ENCODE peak calls at places on chromosomes 16 and 17, in seven cellular contexts. Q is K562, B is H1, V is transverse colon, Y is stomach, P is esophagus muscularis mucosa, S is GM12878. X is an unnamed sample.

GRCh38 chr16:75343311-75343710 is 90.0 kb downstream of the CFDP1 start:
- DNase-seq in Q (no peak), B (no peak), V (no peak), Y (no peak), P (no peak), S (no peak), X (no peak)

GRCh38 chr16:25064967-25065366 is 46.6 kb upstream of the LCMT1 start:
- DNase-seq in Q (no peak), B (no peak), V (no peak), Y (no peak), P (no peak), S (no peak), X (no peak)

GRCh38 chr17:31391496-31391949 is at the start of gene RAB11FIP4:
- DNase-seq in Q (peak), B (peak), V (no peak), Y (peak), P (no peak), S (no peak), X (no peak)

GRCh38 chr17:77325826-77326581 is 185.2 kb downstream of the SEC14L1 start:
- DNase-seq in Q (no peak), B (no peak), V (peak), Y (peak), P (no peak), S (no peak), X (peak)

GRCh38 chr16:508884-509736 is 18.4 kb upstream of the CAPN15 start:
- DNase-seq in Q (no peak), B (no peak), V (peak), Y (no peak), P (no peak), S (no peak), X (no peak)

GRCh38 chr17:59154335-59154720 is 658 bp downstream of the SKA2 start:
- DNase-seq in Q (peak), B (peak), V (peak), Y (peak), P (no peak), S (no peak), X (peak)

GRCh38 chr17:21039839-21040575 is 2.8 kb downstream of the USP22 start:
- DNase-seq in Q (no peak), B (no peak), V (no peak), Y (no peak), P (no peak), S (no peak), X (no peak)

GRCh38 chr16:54594646-54595381 is 308.2 kb upstream of the IRX3 start:
- DNase-seq in Q (no peak), B (no peak), V (no peak), Y (no peak), P (peak), S (no peak), X (no peak)

GRCh38 chr16:19389246-19389645 is 28.4 kb upstream of the TMC5 start:
- DNase-seq in Q (peak), B (peak), V (peak), Y (peak), P (no peak), S (peak), X (no peak)

GRCh38 chr17:71764507-71764906 is 356.3 kb upstream of the SOX9 start:
- DNase-seq in Q (no peak), B (peak), V (peak), Y (no peak), P (no peak), S (no peak), X (no peak)

GRCh38 chr17:19333132-19333440 is 29.4 kb downstream of the B9D1 start:
- DNase-seq in Q (no peak), B (no peak), V (no peak), Y (peak), P (no peak), S (no peak), X (no peak)

GRCh38 chr17:50153650-50154575 is 3.4 kb upstream of the PPP1R9B start:
- DNase-seq in Q (peak), B (no peak), V (no peak), Y (peak), P (no peak), S (no peak), X (no peak)

GRCh38 chr16:27799866-27800265 is 249.9 kb downstream of the KATNIP start:
- DNase-seq in Q (no peak), B (no peak), V (no peak), Y (no peak), P (no peak), S (no peak), X (no peak)

GRCh38 chr16:919658-920631 is 50.8 kb downstream of the LMF1 start:
- DNase-seq in Q (no peak), B (no peak), V (no peak), Y (no peak), P (no peak), S (no peak), X (no peak)

GRCh38 chr17:75587718-75588545 is at the start of gene MYO15B:
- DNase-seq in Q (peak), B (peak), V (peak), Y (peak), P (no peak), S (no peak), X (peak)

GRCh38 chr17:72970794-72971512 is 121.5 kb downstream of the SLC39A11 start:
- DNase-seq in Q (no peak), B (no peak), V (no peak), Y (no peak), P (no peak), S (no peak), X (no peak)

GRCh38 chr17:13864551-13864950 is 204.8 kb upstream of the COX10 start:
- DNase-seq in Q (no peak), B (no peak), V (no peak), Y (no peak), P (no peak), S (no peak), X (no peak)

GRCh38 chr17:81097943-81098308 is 63.0 kb downstream of the BAIAP2 start:
- DNase-seq in Q (peak), B (no peak), V (peak), Y (no peak), P (no peak), S (no peak), X (no peak)

GRCh38 chr17:34579017-34579946 is at the start of gene TMEM132E:
- DNase-seq in Q (no peak), B (peak), V (peak), Y (peak), P (no peak), S (no peak), X (no peak)

GRCh38 chr17:33052856-33053255 is 61.2 kb downstream of the SPACA3 start:
- DNase-seq in Q (no peak), B (no peak), V (no peak), Y (no peak), P (peak), S (no peak), X (no peak)

GRCh38 chr16:88489163-88489721 is 36.2 kb downstream of the ZFPM1 start:
- DNase-seq in Q (no peak), B (no peak), V (peak), Y (peak), P (no peak), S (no peak), X (no peak)

GRCh38 chr16:88486398-88487123 is 33.5 kb downstream of the ZFPM1 start:
- DNase-seq in Q (no peak), B (no peak), V (no peak), Y (no peak), P (no peak), S (no peak), X (no peak)

GRCh38 chr16:88491001-88491559 is 38.0 kb downstream of the ZFPM1 start:
- DNase-seq in Q (no peak), B (no peak), V (no peak), Y (no peak), P (no peak), S (no peak), X (no peak)

GRCh38 chr16:88487124-88487432 is 34.0 kb downstream of the ZFPM1 start:
- DNase-seq in Q (no peak), B (no peak), V (no peak), Y (no peak), P (no peak), S (no peak), X (no peak)

GRCh38 chr16:88487920-88488842 is 35.1 kb downstream of the ZFPM1 start:
- DNase-seq in Q (peak), B (no peak), V (peak), Y (peak), P (no peak), S (no peak), X (no peak)
- TF ChIP-seq POLR2AphosphoS5 in Q (no peak), B (no peak), V (peak), Y (peak), P (no peak), S (no peak), X (no peak)

GRCh38 chr16:80618862-80619648 is 78.3 kb downstream of the DYNLRB2 start:
- DNase-seq in Q (no peak), B (no peak), V (no peak), Y (no peak), P (peak), S (no peak), X (no peak)

GRCh38 chr16:80612461-80613017 is 71.7 kb downstream of the DYNLRB2 start:
- DNase-seq in Q (no peak), B (no peak), V (no peak), Y (no peak), P (peak), S (no peak), X (no peak)

GRCh38 chr16:80616362-80616761 is 75.6 kb downstream of the DYNLRB2 start:
- DNase-seq in Q (no peak), B (peak), V (no peak), Y (no peak), P (peak), S (no peak), X (no peak)

GRCh38 chr16:80614908-80615696 is 74.3 kb downstream of the DYNLRB2 start:
- DNase-seq in Q (no peak), B (peak), V (no peak), Y (no peak), P (no peak), S (no peak), X (no peak)

DNA sequence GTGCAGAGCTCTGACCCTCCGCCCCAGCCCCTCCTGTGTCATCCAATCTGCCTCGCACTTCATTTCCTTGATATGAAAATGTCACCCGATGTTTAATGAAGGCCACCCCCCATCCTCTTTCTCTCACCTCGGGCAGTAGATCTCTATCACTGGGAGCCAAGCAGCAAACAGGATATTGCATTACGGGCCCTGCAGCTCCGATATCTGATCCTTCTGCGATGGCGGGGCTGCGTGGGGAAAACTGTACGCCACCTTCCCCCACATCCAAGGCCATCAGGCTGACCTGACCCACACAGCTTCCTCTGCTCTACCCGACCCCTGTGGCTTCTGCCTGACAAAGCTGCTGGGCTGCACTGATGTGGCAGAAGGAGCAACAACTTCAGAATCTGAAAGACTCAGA is 75.0 kb downstream of the DYNLRB2 start:
- DNase-seq in Q (no peak), B (peak), V (no peak), Y (no peak), P (peak), S (no peak), X (no peak)
- TF ChIP-seq POLR2A in Q (no peak), B (no peak), V (no peak), Y (no peak), P (no peak), S (no peak), X (no peak)

DNA sequence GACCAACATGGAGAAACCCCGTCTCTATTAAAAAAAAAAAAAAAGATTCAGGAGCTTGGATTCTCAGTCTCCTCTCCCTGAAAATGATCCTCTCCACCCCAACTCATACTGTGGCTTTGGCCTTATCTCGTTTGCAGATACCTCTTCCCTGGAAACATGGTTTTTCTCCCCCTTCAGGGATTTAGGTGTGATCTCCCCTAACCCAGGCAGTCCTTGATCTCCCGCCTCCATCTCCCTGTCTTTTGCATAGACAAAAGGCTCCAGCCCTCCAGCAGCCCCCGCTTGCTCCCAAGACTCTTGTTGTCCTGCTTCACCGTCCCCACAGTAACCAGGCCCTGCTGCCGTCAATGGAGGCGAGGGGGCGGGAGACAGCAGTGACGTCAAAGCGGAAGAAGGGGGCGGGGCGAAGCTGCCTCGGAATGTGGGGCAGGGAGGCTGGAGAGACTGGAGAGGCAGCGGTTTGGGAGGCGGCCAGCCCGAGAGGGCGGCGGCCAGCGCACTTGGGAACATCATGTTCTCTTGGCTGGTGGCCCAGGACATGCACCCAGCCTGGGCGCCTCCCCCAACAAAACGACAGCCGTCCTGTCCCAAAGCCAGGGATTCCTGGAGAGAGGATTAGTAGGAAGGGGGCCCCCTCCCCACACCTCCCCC is 1.9 kb upstream of the PER1 start:
- DNase-seq in Q (peak), B (peak), V (peak), Y (peak), P (peak), S (no peak), X (peak)
- TF ChIP-seq EP300 in Q (no peak), B (no peak), V (peak), Y (peak), P (peak), S (peak), X (peak)

DNA sequence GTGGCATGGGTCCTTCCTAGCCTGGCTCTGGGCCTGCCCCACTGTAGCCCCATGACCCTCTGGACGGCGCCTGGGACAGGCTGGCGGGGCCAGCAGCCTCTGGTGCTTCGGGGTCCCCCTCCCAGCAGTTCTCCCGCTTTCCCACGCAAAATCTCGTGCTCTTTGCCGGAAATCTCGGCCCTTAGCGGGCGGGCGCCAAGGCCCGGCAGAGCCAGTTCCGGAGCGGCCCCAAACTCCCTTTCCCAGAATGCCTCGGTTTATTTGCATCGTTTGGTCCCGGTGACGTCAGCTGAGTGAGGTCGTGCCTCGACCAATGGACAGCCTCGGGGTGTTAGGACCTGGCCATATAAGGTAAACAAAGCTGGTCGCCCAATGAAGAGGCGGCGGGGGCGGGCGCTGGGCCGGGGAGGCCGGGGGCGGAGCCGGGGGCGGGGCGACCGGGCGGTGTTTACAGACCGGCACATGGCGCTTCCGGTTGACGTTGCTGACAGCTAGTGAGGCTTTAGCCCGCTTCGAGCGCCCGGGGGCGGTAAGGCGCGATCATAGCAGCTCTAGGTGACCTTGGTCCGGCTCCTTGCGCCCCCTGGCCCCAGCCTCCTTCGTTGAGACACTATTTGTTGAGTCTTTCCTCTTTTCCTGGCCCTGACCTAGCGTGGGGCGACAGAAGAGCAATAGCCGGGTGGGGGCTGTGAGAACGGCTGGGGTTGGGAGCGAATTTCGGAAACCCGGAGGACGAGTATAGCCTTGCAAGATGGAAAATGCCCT is 1.5 kb upstream of the UBALD1 start:
- DNase-seq in Q (peak), B (peak), V (peak), Y (peak), P (peak), S (peak), X (peak)
- TF ChIP-seq POLR2AphosphoS5 in Q (peak), B (peak), V (peak), Y (peak), P (peak), S (peak), X (no peak)

DNA sequence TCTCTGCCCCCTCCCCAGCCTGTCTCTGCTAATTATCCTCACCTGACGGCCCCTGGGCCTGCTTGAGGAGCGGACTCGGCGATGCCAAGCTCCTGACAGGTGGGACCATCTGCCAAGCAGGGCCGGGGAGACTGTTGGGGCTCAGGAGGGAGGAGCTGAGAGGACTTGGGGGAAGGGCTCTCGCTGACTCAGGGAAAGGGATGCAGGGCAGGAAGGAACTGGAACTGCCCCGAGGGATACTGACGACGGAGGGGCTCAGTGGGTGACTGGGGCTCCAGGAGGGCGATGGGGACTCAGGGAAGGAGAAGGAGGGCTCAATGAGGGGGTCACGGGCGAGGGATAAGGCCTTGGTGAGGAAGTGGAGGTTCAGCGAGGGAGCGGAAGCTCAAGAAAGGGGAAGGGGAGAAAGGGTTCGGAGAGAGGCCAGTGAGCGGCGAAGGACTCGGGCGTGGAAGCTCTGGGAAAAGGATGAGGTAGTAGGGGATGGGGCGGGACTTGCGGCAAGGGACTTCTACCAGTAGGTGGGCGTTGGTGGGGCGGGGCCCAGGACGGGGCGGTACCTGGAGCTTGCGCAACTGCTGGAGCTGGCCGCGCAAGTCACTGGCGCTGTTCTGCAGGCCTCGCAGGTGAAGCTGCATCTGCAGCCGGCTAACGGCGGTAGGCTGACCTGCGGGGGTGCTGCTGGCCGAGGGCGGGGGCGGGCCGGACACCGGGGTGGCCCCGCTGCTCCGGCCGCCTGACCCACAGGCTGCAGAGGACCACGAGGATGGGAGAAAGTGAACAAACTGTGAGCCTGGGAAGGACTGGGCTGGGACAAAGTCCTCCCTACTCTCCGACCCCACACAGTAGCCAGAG is 46.5 kb downstream of the SRCIN1 start:
- DNase-seq in Q (peak), B (peak), V (peak), Y (peak), P (no peak), S (peak), X (peak)
- TF ChIP-seq POLR2A in Q (no peak), B (no peak), V (no peak), Y (no peak), P (no peak), S (no peak), X (no peak)

GRCh38 chr16:66751135-66751991 is at the start of gene DYNC1LI2:
- DNase-seq in Q (peak), B (peak), V (peak), Y (peak), P (no peak), S (no peak), X (peak)
- TF ChIP-seq EP300 in Q (peak), B (no peak), V (no peak), Y (no peak), P (no peak), S (no peak), X (no peak)

DNA sequence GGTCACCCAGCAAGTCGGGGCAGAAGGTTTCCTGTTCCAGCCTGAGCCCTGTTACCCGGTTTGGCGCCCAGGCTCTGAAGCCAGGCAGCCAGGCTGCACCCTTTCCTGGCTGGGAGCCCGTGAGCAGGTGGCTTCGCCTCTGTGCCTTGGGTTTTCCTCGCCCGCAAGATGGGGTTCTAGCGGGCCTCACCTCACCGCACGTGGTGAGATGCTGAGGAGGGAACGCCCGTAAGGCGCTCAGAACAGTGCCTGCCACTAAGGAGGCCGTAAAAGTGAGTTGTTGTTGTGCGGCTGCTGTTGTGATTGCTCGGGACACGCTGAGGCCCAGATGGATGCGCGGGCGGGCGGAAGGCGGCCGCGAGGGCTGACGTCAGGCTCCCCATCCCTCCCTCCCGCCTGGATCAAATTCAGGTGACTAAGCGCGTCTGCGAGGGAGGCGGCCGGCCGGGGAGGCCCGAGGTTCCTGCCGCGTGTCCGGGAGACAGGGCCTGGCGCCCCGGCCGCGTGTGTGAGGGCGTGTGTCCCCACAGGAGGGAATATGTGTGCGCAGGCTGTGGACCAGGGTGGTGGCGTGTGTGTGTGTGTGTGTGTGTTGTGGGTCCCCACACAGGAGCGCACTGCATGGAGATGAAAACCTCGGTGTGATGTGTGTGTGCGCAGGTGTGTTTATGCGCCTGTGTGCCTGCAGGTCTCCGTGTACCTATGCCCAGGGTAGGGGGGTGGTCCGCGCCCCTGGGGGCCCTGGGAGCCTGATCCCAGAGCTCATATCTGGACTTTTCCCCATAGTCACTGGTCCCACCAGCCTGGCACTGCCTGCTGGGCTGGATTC is 4.3 kb downstream of the CAMKK1 start:
- DNase-seq in Q (peak), B (peak), V (peak), Y (peak), P (no peak), S (no peak), X (peak)
- TF ChIP-seq POLR2AphosphoS5 in Q (peak), B (peak), V (peak), Y (peak), P (peak), S (no peak), X (peak)

GRCh38 chr16:57252148-57252721 is 7.2 kb downstream of the ARL2BP start:
- DNase-seq in Q (no peak), B (no peak), V (no peak), Y (no peak), P (no peak), S (no peak), X (no peak)
- TF ChIP-seq POLR2A in Q (no peak), B (no peak), V (no peak), Y (no peak), P (no peak), S (no peak), X (no peak)

GRCh38 chr17:42422958-42423712 is at the start of gene CAVIN1:
- DNase-seq in Q (peak), B (peak), V (peak), Y (peak), P (peak), S (no peak), X (peak)
- TF ChIP-seq EP300 in Q (no peak), B (no peak), V (no peak), Y (no peak), P (no peak), S (no peak), X (no peak)

GRCh38 chr16:56657555-56658430 is at the start of gene MT1F:
- DNase-seq in Q (peak), B (peak), V (peak), Y (peak), P (no peak), S (no peak), X (peak)
- TF ChIP-seq POLR2AphosphoS5 in Q (no peak), B (no peak), V (peak), Y (peak), P (peak), S (no peak), X (no peak)